ENCODE peak calls at places on chromosomes 16 and 17, in six cellular contexts. X, W, U, C, S and B are unnamed samples.

GRCh38 chr17:6755731-6756184 is at the start of gene XAF1:
- DNase-seq in X (no peak), S (peak), U (no peak), W (peak), C (no peak), B (no peak)

GRCh38 chr17:82782657-82783207 is 30.9 kb downstream of the TBCD start:
- DNase-seq in X (no peak), U (no peak), S (no peak), C (no peak), W (no peak), B (no peak)

GRCh38 chr16:79788949-79789348 is 188.4 kb upstream of the MAF start:
- DNase-seq in U (no peak), S (no peak), W (no peak), C (no peak), X (no peak), B (no peak)

GRCh38 chr17:79513805-79514535 is 96.9 kb downstream of the RBFOX3 start:
- DNase-seq in C (no peak), W (no peak), U (no peak), S (no peak), X (no peak), B (no peak)

GRCh38 chr16:50762241-50762640 is 20.4 kb downstream of the CYLD start:
- DNase-seq in X (no peak), S (no peak), C (no peak), U (no peak), W (no peak), B (no peak)

GRCh38 chr17:62070900-62071299 is 5.8 kb upstream of the MED13 start:
- DNase-seq in X (no peak), S (no peak), C (no peak), U (no peak), W (no peak), B (no peak)

GRCh38 chr16:3655791-3656490 is 1.4 kb downstream of the DNASE1 start:
- DNase-seq in C (no peak), S (no peak), U (no peak), W (no peak), X (no peak), B (no peak)

GRCh38 chr17:36188891-36189306 is 7.7 kb downstream of the CCL3L1 start:
- DNase-seq in C (no peak), S (peak), U (no peak), W (no peak), X (no peak), B (no peak)

GRCh38 chr16:12580809-12581208 is 222.9 kb downstream of the CPPED1 start:
- DNase-seq in U (no peak), X (no peak), C (no peak), W (no peak), S (no peak), B (no peak)

GRCh38 chr17:7016886-7017826 is 4.7 kb downstream of the RNASEK start:
- DNase-seq in U (no peak), X (no peak), C (no peak), S (no peak), W (no peak), B (no peak)

GRCh38 chr16:68356249-68356918 is 45.6 kb downstream of the PRMT7 start:
- DNase-seq in X (no peak), W (peak), U (no peak), C (no peak), S (peak), B (no peak)